ENCODE peak calls at places on chromosomes 7 and 10, in four cellular contexts. One of them, this sample, is unnamed.

GRCh38 chr10:71103969-71104368 is 108.4 kb upstream of the UNC5B start:
- DNase-seq in mesendoderm: no peak
- DNase-seq in midbrain: no peak
- DNase-seq in OCI-LY7: no peak
- DNase-seq in this sample: no peak

GRCh38 chr10:688621-689426 is 644 bp downstream of the DIP2C start:
- DNase-seq in midbrain: peak; percentile 68
- DNase-seq in mesendoderm: peak; percentile 56
- DNase-seq in OCI-LY7: no peak
- DNase-seq in this sample: no peak

GRCh38 chr10:43120948-43121290 is 17.3 kb upstream of the CSGALNACT2 start:
- DNase-seq in mesendoderm: no peak
- DNase-seq in OCI-LY7: peak; percentile 59
- DNase-seq in midbrain: no peak
- DNase-seq in this sample: no peak

GRCh38 chr10:52394246-52394645 is 80.2 kb downstream of the DKK1 start:
- DNase-seq in OCI-LY7: no peak
- DNase-seq in mesendoderm: no peak
- DNase-seq in midbrain: no peak
- DNase-seq in this sample: no peak

GRCh38 chr7:20892776-20893175 is 106.1 kb upstream of the SP8 start:
- DNase-seq in OCI-LY7: no peak
- DNase-seq in mesendoderm: no peak
- DNase-seq in midbrain: no peak
- DNase-seq in this sample: no peak

GRCh38 chr10:74134240-74134820 is 16.3 kb downstream of the AP3M1 start:
- DNase-seq in mesendoderm: no peak
- DNase-seq in OCI-LY7: no peak
- DNase-seq in midbrain: no peak
- DNase-seq in this sample: no peak

GRCh38 chr10:124748206-124748605 is 4.0 kb upstream of the FAM53B start:
- DNase-seq in mesendoderm: no peak
- DNase-seq in midbrain: no peak
- DNase-seq in OCI-LY7: no peak
- DNase-seq in this sample: no peak

GRCh38 chr10:59336632-59337031 is 25.7 kb downstream of the FAM13C start:
- DNase-seq in midbrain: no peak
- DNase-seq in OCI-LY7: no peak
- DNase-seq in mesendoderm: no peak
- DNase-seq in this sample: no peak

GRCh38 chr7:110090113-110090820 is 1000.7 kb upstream of the LRRN3 start:
- DNase-seq in mesendoderm: peak; percentile 42
- DNase-seq in OCI-LY7: peak; percentile 1
- DNase-seq in midbrain: no peak
- DNase-seq in this sample: no peak